ENCODE peak calls at places on chromosome X, in ten cellular contexts. I is lower leg skin; A is dorsolateral prefrontal cortex; X is astrocyte of the spinal cord; L is BE2C; V is GM23338; T is CD8-positive, alpha-beta T cell; N is bronchial epithelial cell; W is GM12878; R is body of pancreas. D is an unnamed sample.

GRCh38 chrX:1153940-1154339 is 58.5 kb downstream of the CRLF2 start:
- DNase-seq in I (no peak), A (no peak), N (no peak), X (no peak), T (no peak), W (no peak), L (no peak), R (no peak), V (no peak), D (no peak)

GRCh38 chrX:45840411-45840950 is 639.8 kb upstream of the DIPK2B start:
- DNase-seq in W (no peak), X (no peak), R (no peak), A (no peak), L (no peak), I (no peak), T (no peak), V (no peak), N (no peak), D (no peak)

GRCh38 chrX:142096263-142096662 is 108.8 kb downstream of the MAGEC2 start:
- DNase-seq in L (no peak), W (no peak), R (no peak), A (no peak), N (no peak), T (no peak), I (no peak), X (no peak), V (no peak), D (no peak)

GRCh38 chrX:101025126-101025525 is 26.8 kb downstream of the TRMT2B start:
- DNase-seq in X (no peak), V (no peak), A (no peak), I (no peak), N (no peak), W (no peak), T (no peak), R (no peak), L (no peak), D (no peak)

GRCh38 chrX:140157611-140158010 is 192.3 kb upstream of the CXorf66 start:
- DNase-seq in T (no peak), I (no peak), L (no peak), W (no peak), X (peak; percentile 85), N (peak; percentile 27), V (peak; percentile 5), A (no peak), R (no peak), D (no peak)

GRCh38 chrX:129700536-129700935 is 38.2 kb upstream of the XPNPEP2 start:
- DNase-seq in W (no peak), T (no peak), I (no peak), N (no peak), A (no peak), X (no peak), R (no peak), L (no peak), V (no peak), D (no peak)

GRCh38 chrX:140501940-140502468 is 2.9 kb downstream of the SOX3 start:
- DNase-seq in L (no peak), R (no peak), N (no peak), I (no peak), W (no peak), A (no peak), X (no peak), T (no peak), V (peak; percentile 53), D (no peak)

GRCh38 chrX:45449982-45450381 is 249.3 kb upstream of the DIPK2B start:
- DNase-seq in N (peak; percentile 85), V (no peak), X (peak; percentile 17), T (no peak), A (no peak), I (no peak), R (no peak), L (no peak), W (no peak), D (no peak)

GRCh38 chrX:138745215-138745614 is 33.7 kb upstream of the FGF13 start:
- DNase-seq in R (peak; percentile 25), I (peak; percentile 14), V (peak; percentile 78), A (no peak), N (peak; percentile 41), L (peak; percentile 11), T (no peak), W (peak; percentile 8), X (peak; percentile 45), D (no peak)

GRCh38 chrX:153766098-153766817 is 2.2 kb downstream of the PLXNB3 start:
- DNase-seq in I (no peak), X (peak; percentile 73), T (peak; percentile 4), L (peak; percentile 68), W (no peak), V (no peak), N (peak; percentile 49), R (no peak), A (peak; percentile 72), D (no peak)

GRCh38 chrX:120769576-120770341 is 105.9 kb downstream of the CT47B1 start:
- DNase-seq in T (no peak), V (peak; percentile 17), R (peak; percentile 2), A (no peak), L (no peak), W (no peak), N (peak; percentile 73), I (peak; percentile 12), X (peak; percentile 66), D (no peak)

GRCh38 chrX:10106801-10107200 is 50.0 kb upstream of the CLCN4 start:
- DNase-seq in R (no peak), T (peak; percentile 39), A (no peak), W (no peak), V (no peak), X (no peak), N (no peak), L (no peak), I (no peak), D (no peak)

GRCh38 chrX:8721536-8721935 is 10.4 kb downstream of the ANOS1 start:
- DNase-seq in R (no peak), A (no peak), X (no peak), N (no peak), W (no peak), L (no peak), I (no peak), T (no peak), V (peak; percentile 52), D (no peak)

GRCh38 chrX:44299177-44299576 is 44.3 kb downstream of the EFHC2 start:
- DNase-seq in T (no peak), I (no peak), W (no peak), V (no peak), N (no peak), R (no peak), L (no peak), A (no peak), X (no peak), D (no peak)

GRCh38 chrX:135931644-135932487 is 38.4 kb downstream of the SAGE1 start:
- DNase-seq in R (peak; percentile 41), T (no peak), X (peak; percentile 16), W (no peak), L (peak; percentile 54), V (peak; percentile 76), N (peak; percentile 18), I (no peak), A (peak; percentile 45), D (peak; percentile 22)

GRCh38 chrX:12567857-12568256 is 223.4 kb upstream of the PRPS2 start:
- DNase-seq in R (no peak), N (peak; percentile 28), W (no peak), X (peak; percentile 22), A (no peak), L (no peak), V (peak; percentile 15), I (no peak), T (no peak), D (no peak)

GRCh38 chrX:149312936-149313432 is 192.1 kb downstream of the IDS start:
- DNase-seq in L (no peak), T (no peak), X (no peak), V (no peak), A (no peak), W (no peak), R (no peak), I (no peak), N (peak; percentile 3), D (no peak)

GRCh38 chrX:87338510-87338909 is 179.1 kb upstream of the KLHL4 start:
- DNase-seq in I (no peak), T (no peak), X (peak; percentile 47), R (no peak), W (no peak), A (no peak), N (peak; percentile 4), V (peak; percentile 34), L (no peak), D (no peak)

GRCh38 chrX:103782640-103783039 is 6.0 kb downstream of the PLP1 start:
- DNase-seq in W (no peak), N (no peak), I (no peak), X (no peak), R (no peak), V (no peak), L (no peak), T (no peak), A (peak; percentile 83), D (no peak)

GRCh38 chrX:109839694-109840358 is 106.8 kb upstream of the ACSL4 start:
- DNase-seq in R (peak; percentile 11), N (no peak), L (peak; percentile 9), V (peak; percentile 67), I (no peak), X (peak; percentile 38), W (no peak), T (no peak), A (no peak), D (peak; percentile 58)
- TF ChIP-seq CTCF in R (no peak), N (no peak), L (no peak), V (peak; percentile 17), I (no peak), X (peak; percentile 9), W (no peak), T (no peak), A (no peak), D (no peak)

GRCh38 chrX:40093586-40093985 is 4.2 kb downstream of the BCOR start:
- DNase-seq in V (no peak), A (no peak), L (no peak), T (no peak), I (no peak), W (no peak), X (no peak), R (no peak), N (no peak), D (no peak)
- H3K4me3 ChIP-seq in V (peak overlapping the region; percentile 55), A (peak overlapping the region; percentile 76), L (no peak overlapping the region), T (peak overlapping the region; percentile 53), I (no peak overlapping the region), W (no peak overlapping the region), X (peak overlapping the region; percentile 55), R (no peak overlapping the region), N (no peak overlapping the region), D (peak overlapping the region; percentile 86)

DNA sequence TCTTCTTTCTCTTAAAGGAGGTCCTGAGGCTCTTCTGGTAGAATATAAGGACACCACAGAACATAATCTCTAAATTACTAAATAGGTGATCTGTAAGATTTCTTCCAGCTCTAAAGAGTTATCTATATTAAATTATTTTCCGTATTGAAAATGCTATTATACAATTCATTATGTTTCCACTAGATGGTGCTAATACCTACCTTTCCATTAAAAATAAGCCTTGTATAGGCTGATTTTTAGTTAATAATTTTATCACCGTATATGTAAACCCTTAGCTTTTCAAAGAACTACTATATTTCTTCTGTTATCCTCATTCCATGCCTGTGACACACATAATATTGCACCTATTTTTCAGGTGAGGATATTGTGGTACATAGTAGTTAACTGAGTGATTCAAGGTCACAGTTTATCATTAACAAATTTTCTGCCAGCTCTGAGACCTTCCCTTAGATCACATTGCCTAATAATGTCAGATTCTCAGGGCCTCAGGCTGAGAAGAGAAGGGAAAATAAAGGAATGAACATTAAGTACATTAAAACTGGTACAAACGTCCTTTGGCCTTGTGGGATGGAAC is 138.8 kb downstream of the TEX11 start:
- DNase-seq in L (no peak), I (no peak), X (peak; percentile 19), W (no peak), R (no peak), N (peak; percentile 12), V (peak; percentile 4), T (no peak), A (no peak), D (no peak)
- TF ChIP-seq CTCF in L (no peak), I (no peak), X (peak; percentile 24), W (no peak), R (peak; percentile 22), N (no peak), V (no peak), T (peak; percentile 69), A (peak; percentile 51), D (no peak)

GRCh38 chrX:47796433-47796906 is 40.2 kb upstream of the ZNF81 start:
- DNase-seq in I (no peak), V (no peak), R (no peak), L (no peak), X (peak; percentile 36), N (peak; percentile 81), T (no peak), A (no peak), W (no peak), D (no peak)
- H3K4me3 ChIP-seq in I (no peak overlapping the region), V (no peak overlapping the region), R (no peak overlapping the region), L (no peak overlapping the region), X (no peak overlapping the region), N (no peak overlapping the region), T (no peak overlapping the region), A (no peak overlapping the region), W (no peak overlapping the region), D (no peak overlapping the region)

D was measured in tibial artery.